ENCODE peak calls at places on chromosomes 11 and 22, in seven cellular contexts. Z is IMR-90; T is thyroid gland; C is activated CD4-positive, alpha-beta T cell treated with anti-CD3 and anti-CD28 coated beads, Interleukin-2, amount 10 ng/mL, durations not matched to agents 7 days and 5 days; D is HT-29; A is Peyer's patch; U is A549. G is an unnamed sample.

GRCh38 chr11:87125257-87125656 is 87.5 kb downstream of the TMEM135 start:
- DNase-seq in A (no peak), Z (no peak), U (peak), D (no peak), T (no peak), C (no peak), G (no peak)

GRCh38 chr11:112042161-112042960 is 17.2 kb downstream of the DLAT start:
- DNase-seq in T (no peak), A (no peak), D (peak), C (no peak), Z (peak), U (no peak), G (peak)

GRCh38 chr11:123543796-123544195 is 110.6 kb downstream of the SCN3B start:
- DNase-seq in D (no peak), T (peak), U (no peak), A (no peak), C (no peak), Z (peak), G (peak)

GRCh38 chr11:73950869-73951710 is at the start of gene DNAJB13:
- DNase-seq in U (peak), T (no peak), Z (peak), C (peak), D (peak), A (no peak), G (peak)

GRCh38 chr11:23021287-23021863 is 161.1 kb upstream of the CCDC179 start:
- DNase-seq in Z (peak), C (no peak), D (peak), A (no peak), T (peak), U (peak), G (no peak)

GRCh38 chr22:35301370-35301874 is 1.7 kb downstream of the TOM1 start:
- DNase-seq in T (no peak), C (no peak), D (peak), A (no peak), Z (peak), U (peak), G (no peak)

GRCh38 chr11:63406458-63406857 is 36.9 kb downstream of the SLC22A9 start:
- DNase-seq in Z (no peak), U (no peak), D (no peak), T (no peak), A (no peak), C (no peak), G (no peak)

GRCh38 chr11:119414734-119415133 is 8.2 kb downstream of the THY1 start:
- DNase-seq in U (no peak), Z (no peak), D (no peak), C (no peak), A (no peak), T (no peak), G (no peak)

GRCh38 chr11:46607516-46607915 is 9.5 kb downstream of the HARBI1 start:
- DNase-seq in U (no peak), A (no peak), D (no peak), C (no peak), T (no peak), Z (no peak), G (no peak)

GRCh38 chr11:70155386-70155785 is 47.7 kb upstream of the FADD start:
- DNase-seq in Z (no peak), D (no peak), U (no peak), C (no peak), T (no peak), A (no peak), G (no peak)

GRCh38 chr11:61627831-61628753 is 47.2 kb upstream of the SYT7 start:
- DNase-seq in U (peak), Z (peak), A (peak), T (peak), C (peak), D (peak), G (peak)

GRCh38 chr22:29092243-29092642 is 19.4 kb downstream of the KREMEN1 start:
- DNase-seq in A (no peak), U (no peak), T (no peak), C (no peak), Z (no peak), D (no peak), G (no peak)

GRCh38 chr11:19117760-19118097 is 761 bp downstream of the ZDHHC13 start:
- DNase-seq in U (no peak), Z (peak), A (no peak), D (no peak), T (no peak), C (no peak), G (no peak)

GRCh38 chr11:10410106-10410843 is 44.8 kb upstream of the AMPD3 start:
- DNase-seq in D (no peak), C (no peak), A (no peak), T (no peak), U (no peak), Z (no peak), G (no peak)

GRCh38 chr11:93537767-93538261 is 5.4 kb downstream of the SMCO4 start:
- DNase-seq in U (no peak), C (no peak), D (peak), A (no peak), T (peak), Z (peak), G (no peak)

GRCh38 chr22:29947410-29948387 is 64.7 kb downstream of the MTMR3 start:
- DNase-seq in D (no peak), A (no peak), C (no peak), Z (peak), T (no peak), U (no peak), G (no peak)

GRCh38 chr11:112249871-112250590 is 10.6 kb downstream of the PLET1 start:
- DNase-seq in Z (no peak), A (no peak), C (no peak), U (no peak), D (no peak), T (no peak), G (no peak)

GRCh38 chr11:134901955-134902707 is 490.1 kb upstream of the B3GAT1 start:
- DNase-seq in C (no peak), A (no peak), U (no peak), T (peak), Z (no peak), D (no peak), G (no peak)

GRCh38 chr11:108967571-108967970 is 302.7 kb downstream of the DDX10 start:
- DNase-seq in C (no peak), D (no peak), T (no peak), Z (no peak), A (no peak), U (no peak), G (no peak)

GRCh38 chr11:128734439-128735224 is 40.8 kb downstream of the FLI1 start:
- DNase-seq in A (no peak), D (no peak), C (peak), U (no peak), T (no peak), Z (no peak), G (no peak)

GRCh38 chr11:118342503-118343161 is at the start of gene CD3D:
- DNase-seq in D (no peak), A (no peak), T (no peak), Z (no peak), C (peak), U (no peak), G (no peak)

GRCh38 chr11:120863359-120863758 is 160.5 kb upstream of the TBCEL start:
- DNase-seq in Z (peak), T (no peak), C (no peak), D (no peak), U (no peak), A (no peak), G (no peak)

GRCh38 chr11:20873054-20873453 is 203.7 kb downstream of the NELL1 start:
- DNase-seq in Z (no peak), A (no peak), T (no peak), U (peak), C (no peak), D (peak), G (no peak)

GRCh38 chr11:77799338-77799737 is 21.2 kb downstream of the RSF1 start:
- DNase-seq in T (no peak), C (no peak), D (no peak), A (no peak), Z (no peak), U (no peak), G (no peak)

GRCh38 chr11:66704659-66705360 is 24.2 kb downstream of the SPTBN2 start:
- DNase-seq in C (no peak), D (no peak), Z (no peak), U (no peak), A (no peak), T (no peak), G (no peak)

GRCh38 chr11:122645847-122646246 is 9.7 kb upstream of the UBASH3B start:
- DNase-seq in A (no peak), T (no peak), C (no peak), U (no peak), D (no peak), Z (peak), G (no peak)

GRCh38 chr22:50399751-50400331 is 56.7 kb downstream of the PPP6R2 start:
- DNase-seq in C (no peak), U (peak), A (peak), D (peak), Z (no peak), T (peak), G (peak)

GRCh38 chr11:19200410-19201201 is 1.2 kb downstream of the CSRP3 start:
- DNase-seq in Z (peak), C (no peak), D (no peak), U (no peak), T (no peak), A (no peak), G (no peak)

GRCh38 chr11:115503083-115503885 is 931 bp downstream of the CADM1 start:
- DNase-seq in D (no peak), U (peak), C (no peak), A (peak), Z (peak), T (peak), G (no peak)

GRCh38 chr22:19663821-19664325 is 50.4 kb upstream of the SEPTIN5 start:
- DNase-seq in C (no peak), U (no peak), Z (peak), T (peak), A (no peak), D (no peak), G (no peak)

GRCh38 chr22:31282748-31283468 is 9.4 kb downstream of the PIK3IP1 start:
- DNase-seq in T (no peak), D (no peak), C (no peak), Z (no peak), A (no peak), U (no peak), G (no peak)

GRCh38 chr11:130786987-130787688 is 129.1 kb downstream of the SNX19 start:
- DNase-seq in U (no peak), Z (peak), D (no peak), T (peak), A (no peak), C (no peak), G (no peak)

GRCh38 chr22:46974077-46974476 is 211.6 kb downstream of the TBC1D22A start:
- DNase-seq in Z (no peak), T (no peak), A (no peak), C (no peak), U (no peak), D (no peak), G (no peak)